ENCODE peak calls at places on chromosomes 4 and X, in ten cellular contexts. U is mucosa of descending colon; X is sigmoid colon; R is NCI-H1092; P is ecto neural progenitor cell; O is activated CD8-positive, alpha-beta T cell treated with anti-CD3 and anti-CD28 coated beads, Interleukin-2, amount 10 ng/mL, durations not matched to agents 7 days and 5 days; D is NCI-H1417 treated with DMSO at 0.1 percent for 48 hours; H is fibroblast of pulmonary artery; F is left lung; A is memory B cell. L is an unnamed sample.

GRCh38 chr4:153468587-153468986 is 2.4 kb downstream of the TMEM131L start:
- DNase-seq in U (no peak), X (no peak), R (no peak), P (no peak), O (peak), D (no peak), H (no peak), F (no peak), A (no peak), L (no peak)

GRCh38 chr4:11228575-11228974 is 200.1 kb downstream of the HS3ST1 start:
- DNase-seq in U (no peak), X (no peak), R (peak), P (no peak), O (no peak), D (no peak), H (peak), F (no peak), A (no peak), L (no peak)

GRCh38 chrX:125998432-125998831 is 167.7 kb downstream of the DCAF12L2 start:
- DNase-seq in U (no peak), X (no peak), R (no peak), P (no peak), O (no peak), D (no peak), H (no peak), F (no peak), A (no peak), L (no peak)

GRCh38 chrX:14029039-14029424 is 660 bp downstream of the GEMIN8 start:
- DNase-seq in U (no peak), X (no peak), R (peak), P (no peak), O (no peak), D (no peak), H (no peak), F (no peak), A (peak), L (no peak)

GRCh38 chr4:151744614-151745013 is 16.2 kb downstream of the GATB start:
- DNase-seq in U (no peak), X (no peak), R (no peak), P (no peak), O (no peak), D (no peak), H (peak), F (no peak), A (no peak), L (peak)

GRCh38 chrX:13396887-13397286 is 77.0 kb upstream of the ATXN3L start:
- DNase-seq in U (no peak), X (no peak), R (no peak), P (no peak), O (no peak), D (no peak), H (peak), F (no peak), A (no peak), L (no peak)

GRCh38 chr4:133146574-133147198 is 2.4 kb upstream of the PCDH10 start:
- DNase-seq in U (no peak), X (peak), R (no peak), P (peak), O (peak), D (no peak), H (peak), F (no peak), A (no peak), L (no peak)

GRCh38 chr4:186192068-186192751 is 843 bp downstream of the CYP4V2 start:
- DNase-seq in U (no peak), X (peak), R (peak), P (peak), O (peak), D (no peak), H (peak), F (no peak), A (no peak), L (no peak)

GRCh38 chrX:10166731-10167149 is 10.0 kb downstream of the CLCN4 start:
- DNase-seq in U (no peak), X (no peak), R (no peak), P (no peak), O (no peak), D (no peak), H (no peak), F (peak), A (no peak), L (no peak)

GRCh38 chrX:67288958-67289641 is 254.7 kb upstream of the AR start:
- DNase-seq in U (no peak), X (no peak), R (no peak), P (no peak), O (no peak), D (no peak), H (no peak), F (no peak), A (no peak), L (no peak)

GRCh38 chr4:118338981-118339765 is 13.6 kb downstream of the PRSS12 start:
- DNase-seq in U (no peak), X (no peak), R (no peak), P (no peak), O (no peak), D (no peak), H (peak), F (no peak), A (no peak), L (peak)

GRCh38 chr4:89324671-89325070 is 17.1 kb upstream of the GPRIN3 start:
- DNase-seq in U (no peak), X (no peak), R (no peak), P (no peak), O (no peak), D (no peak), H (peak), F (peak), A (peak), L (peak)

GRCh38 chr4:86961605-86962295 is 26.9 kb downstream of the AFF1 start:
- DNase-seq in U (no peak), X (no peak), R (no peak), P (no peak), O (peak), D (peak), H (peak), F (no peak), A (no peak), L (peak)

GRCh38 chr4:101678180-101678579 is 112.3 kb upstream of the BANK1 start:
- DNase-seq in U (no peak), X (no peak), R (no peak), P (no peak), O (no peak), D (no peak), H (no peak), F (no peak), A (no peak), L (no peak)

GRCh38 chrX:111095974-111096870 is at the start of gene PAK3:
- DNase-seq in U (peak), X (peak), R (peak), P (peak), O (peak), D (peak), H (peak), F (peak), A (no peak), L (peak)

GRCh38 chr4:55409468-55410171 is 13.9 kb downstream of the TMEM165 start:
- DNase-seq in U (no peak), X (no peak), R (no peak), P (no peak), O (no peak), D (no peak), H (peak), F (no peak), A (peak), L (no peak)

GRCh38 chrX:110178179-110178865 is 139.6 kb downstream of the AMMECR1 start:
- DNase-seq in U (no peak), X (no peak), R (no peak), P (no peak), O (no peak), D (no peak), H (no peak), F (no peak), A (no peak), L (no peak)

GRCh38 chr4:99062120-99062519 is 26.5 kb downstream of the ADH5 start:
- DNase-seq in U (no peak), X (no peak), R (peak), P (no peak), O (no peak), D (no peak), H (no peak), F (no peak), A (no peak), L (no peak)

GRCh38 chrX:9882669-9883446 is 84.3 kb upstream of the CLDN34 start:
- DNase-seq in U (no peak), X (no peak), R (no peak), P (peak), O (no peak), D (no peak), H (peak), F (peak), A (no peak), L (peak)

GRCh38 chr4:39932776-39933402 is 44.8 kb downstream of the PDS5A start:
- DNase-seq in U (no peak), X (no peak), R (no peak), P (no peak), O (peak), D (no peak), H (no peak), F (no peak), A (no peak), L (no peak)

GRCh38 chrX:46865281-46865680 is 28.4 kb downstream of the RP2 start:
- DNase-seq in U (no peak), X (no peak), R (no peak), P (no peak), O (no peak), D (no peak), H (peak), F (no peak), A (no peak), L (peak)

GRCh38 chr4:108118505-108118904 is 50.2 kb downstream of the LEF1 start:
- DNase-seq in U (no peak), X (no peak), R (no peak), P (no peak), O (no peak), D (peak), H (no peak), F (no peak), A (no peak), L (no peak)

GRCh38 chr4:19380600-19380999 is 871.1 kb upstream of the SLIT2 start:
- DNase-seq in U (no peak), X (no peak), R (no peak), P (no peak), O (no peak), D (no peak), H (peak), F (no peak), A (no peak), L (no peak)

GRCh38 chr4:4837921-4838601 is 21.4 kb upstream of the MSX1 start:
- DNase-seq in U (no peak), X (no peak), R (no peak), P (peak), O (no peak), D (no peak), H (no peak), F (no peak), A (no peak), L (peak)

GRCh38 chr4:91256043-91256442 is 1047.7 kb upstream of the GRID2 start:
- DNase-seq in U (no peak), X (no peak), R (no peak), P (no peak), O (no peak), D (no peak), H (no peak), F (no peak), A (no peak), L (no peak)

GRCh38 chrX:9465380-9466114 is 689 bp downstream of the TBL1X start:
- DNase-seq in U (peak), X (no peak), R (no peak), P (peak), O (peak), D (no peak), H (no peak), F (no peak), A (peak), L (no peak)

GRCh38 chr4:108159845-108160244 is 8.9 kb downstream of the LEF1 start:
- DNase-seq in U (no peak), X (no peak), R (no peak), P (no peak), O (no peak), D (no peak), H (no peak), F (no peak), A (no peak), L (no peak)

GRCh38 chr4:86274642-86275041 is 85.2 kb downstream of the MAPK10 start:
- DNase-seq in U (no peak), X (no peak), R (no peak), P (no peak), O (no peak), D (no peak), H (no peak), F (no peak), A (no peak), L (no peak)

GRCh38 chrX:118644378-118644777 is 83.0 kb upstream of the IL13RA1 start:
- DNase-seq in U (no peak), X (no peak), R (no peak), P (no peak), O (no peak), D (no peak), H (peak), F (no peak), A (no peak), L (peak)

GRCh38 chr4:161767116-161767515 is 396.7 kb downstream of the FSTL5 start:
- DNase-seq in U (no peak), X (no peak), R (no peak), P (no peak), O (no peak), D (no peak), H (peak), F (no peak), A (no peak), L (no peak)

GRCh38 chr4:95293014-95293413 is 255.8 kb downstream of the UNC5C start:
- DNase-seq in U (no peak), X (no peak), R (no peak), P (no peak), O (no peak), D (no peak), H (peak), F (no peak), A (no peak), L (peak)

GRCh38 chr4:6343950-6344408 is 74.3 kb downstream of the WFS1 start:
- DNase-seq in U (no peak), X (no peak), R (no peak), P (no peak), O (no peak), D (no peak), H (peak), F (no peak), A (no peak), L (peak)

GRCh38 chrX:37787353-37787869 is 7.6 kb downstream of the CYBB start:
- DNase-seq in U (no peak), X (no peak), R (no peak), P (no peak), O (no peak), D (no peak), H (no peak), F (no peak), A (no peak), L (no peak)

GRCh38 chr4:158350161-158350560 is 139.9 kb downstream of the TMEM144 start:
- DNase-seq in U (no peak), X (no peak), R (no peak), P (no peak), O (no peak), D (no peak), H (no peak), F (no peak), A (no peak), L (no peak)